ENCODE peak calls at places on chromosome 5, in six cellular contexts. E is activated CD4-positive, CD25-positive, alpha-beta regulatory T cell treated with anti-CD3 and anti-CD28 coated beads, Interleukin-2, amount 50 U/mL, for 72 hours; L is HFF-Myc; Q is AML-193; F is activated gamma-delta T cell treated with Interleukin-2 at 50 U/mL for 16 hours; Y is NCI-H2171. U is an unnamed sample.

GRCh38 chr5:98158440-98158839 is 615.0 kb upstream of the RGMB start:
- DNase-seq in Y (no peak), E (no peak), L (no peak), Q (no peak), F (no peak), U (no peak)

GRCh38 chr5:6910950-6911349 is 197.7 kb downstream of the TENT4A start:
- DNase-seq in Q (no peak), L (no peak), E (no peak), F (no peak), Y (no peak), U (no peak)

GRCh38 chr5:137825165-137825564 is 42.5 kb upstream of the MYOT start:
- DNase-seq in E (no peak), L (no peak), Q (no peak), F (no peak), Y (no peak), U (no peak)

GRCh38 chr5:168023190-168023589 is 268.3 kb upstream of the WWC1 start:
- DNase-seq in Y (no peak), E (no peak), L (no peak), Q (no peak), F (no peak), U (no peak)

GRCh38 chr5:66633754-66634153 is 37.6 kb downstream of the MAST4 start:
- DNase-seq in L (no peak), F (no peak), Q (no peak), Y (peak), E (no peak), U (no peak)

GRCh38 chr5:159210306-159210722 is 961 bp upstream of the RNF145 start:
- DNase-seq in L (no peak), F (no peak), Y (no peak), Q (peak), E (no peak), U (no peak)

GRCh38 chr5:150599917-150600511 is 40.4 kb upstream of the SYNPO start:
- DNase-seq in F (no peak), L (peak), Y (peak), E (no peak), Q (no peak), U (no peak)

GRCh38 chr5:2496126-2496525 is 255.4 kb downstream of the IRX2 start:
- DNase-seq in Y (no peak), Q (no peak), F (no peak), E (no peak), L (no peak), U (no peak)

GRCh38 chr5:15807861-15808260 is 307.9 kb downstream of the FBXL7 start:
- DNase-seq in Q (no peak), L (no peak), E (no peak), Y (no peak), F (no peak), U (no peak)

GRCh38 chr5:173196133-173196952 is 38.7 kb downstream of the NKX2-5 start:
- DNase-seq in Y (no peak), Q (no peak), F (no peak), L (no peak), E (no peak), U (no peak)

GRCh38 chr5:143390258-143390657 is 13.2 kb downstream of the NR3C1 start:
- DNase-seq in E (no peak), F (no peak), Q (no peak), Y (no peak), L (no peak), U (no peak)

GRCh38 chr5:121968910-121969607 is 7.3 kb downstream of the SRFBP1 start:
- DNase-seq in Y (no peak), E (no peak), L (peak), Q (no peak), F (no peak), U (no peak)

GRCh38 chr5:57028166-57028565 is 76.2 kb upstream of the MIER3 start:
- DNase-seq in Q (no peak), Y (no peak), E (no peak), L (no peak), F (no peak), U (no peak)